ENCODE peak calls at places on chromosomes 5 and 9, in ten cellular contexts. E, F, S, G, W, M, T, A, P and D are unnamed samples.

GRCh38 chr5:149323235-149324205 is 21.8 kb upstream of the GRPEL2 start:
- DNase-seq in E (no peak), F (no peak), S (no peak), G (no peak), W (no peak), M (no peak), T (peak), A (no peak), P (peak), D (no peak)

GRCh38 chr9:27196383-27196782 is 87.4 kb downstream of the TEK start:
- DNase-seq in E (peak), F (no peak), S (no peak), G (no peak), W (no peak), M (no peak), T (no peak), A (no peak), P (no peak), D (no peak)

GRCh38 chr9:82555408-82555807 is 507.5 kb downstream of the RASEF start:
- DNase-seq in E (peak), F (no peak), S (no peak), G (no peak), W (no peak), M (no peak), T (no peak), A (no peak), P (no peak), D (no peak)

GRCh38 chr9:120434532-120434931 is 145.4 kb downstream of the CDK5RAP2 start:
- DNase-seq in E (no peak), F (no peak), S (no peak), G (no peak), W (no peak), M (no peak), T (peak), A (no peak), P (peak), D (no peak)

GRCh38 chr5:14223372-14223771 is 80.2 kb downstream of the TRIO start:
- DNase-seq in E (no peak), F (no peak), S (no peak), G (no peak), W (no peak), M (no peak), T (no peak), A (no peak), P (no peak), D (no peak)

GRCh38 chr5:3091040-3091774 is 339.7 kb upstream of the IRX2 start:
- DNase-seq in E (no peak), F (no peak), S (no peak), G (no peak), W (no peak), M (no peak), T (no peak), A (no peak), P (no peak), D (no peak)

GRCh38 chr5:158387499-158387898 is 528.6 kb upstream of the CLINT1 start:
- DNase-seq in E (no peak), F (no peak), S (no peak), G (no peak), W (no peak), M (no peak), T (no peak), A (no peak), P (no peak), D (no peak)

GRCh38 chr9:1462626-1463308 is 412.6 kb downstream of the DMRT2 start:
- DNase-seq in E (no peak), F (no peak), S (no peak), G (no peak), W (no peak), M (no peak), T (no peak), A (no peak), P (no peak), D (no peak)

GRCh38 chr9:73753171-73753570 is 601.5 kb downstream of the ANXA1 start:
- DNase-seq in E (no peak), F (no peak), S (no peak), G (no peak), W (no peak), M (no peak), T (peak), A (no peak), P (peak), D (no peak)

GRCh38 chr9:130833324-130833990 is 1.6 kb upstream of the ABL1 start:
- DNase-seq in E (no peak), F (no peak), S (no peak), G (no peak), W (no peak), M (no peak), T (peak), A (no peak), P (peak), D (no peak)

GRCh38 chr5:84682531-84682930 is 297.9 kb upstream of the EDIL3 start:
- DNase-seq in E (no peak), F (no peak), S (no peak), G (no peak), W (no peak), M (no peak), T (no peak), A (no peak), P (no peak), D (no peak)

GRCh38 chr5:132475531-132475930 is 15.0 kb downstream of the IRF1 start:
- DNase-seq in E (no peak), F (no peak), S (no peak), G (peak), W (no peak), M (no peak), T (no peak), A (no peak), P (no peak), D (no peak)

GRCh38 chr9:126228779-126229444 is 97.7 kb upstream of the MVB12B start:
- DNase-seq in E (peak), F (peak), S (peak), G (peak), W (no peak), M (peak), T (peak), A (no peak), P (peak), D (peak)

GRCh38 chr5:176904276-176904675 is 5.1 kb upstream of the HK3 start:
- DNase-seq in E (no peak), F (no peak), S (no peak), G (no peak), W (no peak), M (no peak), T (no peak), A (no peak), P (no peak), D (no peak)